ENCODE peak calls at places on chromosomes 4 and X, in four cellular contexts. U is A549, C is SK-N-SH, O is GM12878. Q is an unnamed sample.

GRCh38 chr4:165864228-165864627 is 8.8 kb upstream of the TLL1 start:
- DNase-seq in C (no peak), U (peak), O (no peak), Q (peak)

GRCh38 chr4:153159728-153160221 is 44.5 kb upstream of the TRIM2 start:
- DNase-seq in O (no peak), C (no peak), U (no peak), Q (no peak)

GRCh38 chrX:26918633-26919032 is 544.5 kb downstream of the PPP4R3C start:
- DNase-seq in U (peak), O (no peak), C (peak), Q (peak)

GRCh38 chrX:129577473-129577872 is 37.4 kb downstream of the OCRL start:
- DNase-seq in U (peak), O (no peak), C (peak), Q (no peak)

GRCh38 chr4:20987191-20987590 is 286.9 kb downstream of the PACRGL start:
- DNase-seq in U (no peak), C (no peak), O (no peak), Q (no peak)

GRCh38 chrX:36116222-36116621 is 196.7 kb downstream of the CFAP47 start:
- DNase-seq in C (no peak), U (no peak), O (no peak), Q (no peak)

GRCh38 chr4:89519771-89520170 is 212.2 kb upstream of the GPRIN3 start:
- DNase-seq in O (no peak), U (no peak), C (no peak), Q (no peak)

GRCh38 chrX:18702362-18703195 is 4.9 kb upstream of the PPEF1 start:
- DNase-seq in U (peak), C (no peak), O (no peak), Q (no peak)

GRCh38 chr4:74304136-74304628 is 4.1 kb upstream of the EPGN start:
- DNase-seq in U (no peak), C (no peak), O (no peak), Q (no peak)

GRCh38 chr4:176425035-176425434 is 105.3 kb downstream of the SPCS3 start:
- DNase-seq in C (no peak), O (no peak), U (no peak), Q (no peak)

GRCh38 chrX:69088171-69088938 is 76.9 kb downstream of the PJA1 start:
- DNase-seq in O (no peak), U (no peak), C (peak), Q (no peak)

GRCh38 chr4:111778543-111778942 is 366.7 kb upstream of the FAM241A start:
- DNase-seq in O (no peak), U (peak), C (no peak), Q (no peak)

GRCh38 chrX:41350976-41351569 is 17.1 kb downstream of the DDX3X start:
- DNase-seq in C (no peak), O (no peak), U (peak), Q (no peak)

GRCh38 chr4:113560579-113560978 is 201.0 kb downstream of the CAMK2D start:
- DNase-seq in U (no peak), C (no peak), O (no peak), Q (no peak)

GRCh38 chr4:8780086-8780485 is 91.6 kb downstream of the HMX1 start:
- DNase-seq in C (no peak), O (no peak), U (no peak), Q (no peak)

GRCh38 chr4:114879916-114880315 is 233.5 kb downstream of the NDST4 start:
- DNase-seq in U (no peak), O (no peak), C (no peak), Q (no peak)

GRCh38 chrX:109684136-109684535 is 48.9 kb downstream of the ACSL4 start:
- DNase-seq in O (no peak), C (no peak), U (no peak), Q (no peak)

GRCh38 chrX:39935414-39936064 is 162.2 kb downstream of the BCOR start:
- DNase-seq in U (peak), C (no peak), O (no peak), Q (peak)

GRCh38 chrX:150833454-150834056 is 64.9 kb downstream of the CD99L2 start:
- DNase-seq in C (no peak), O (no peak), U (no peak), Q (no peak)

GRCh38 chr4:149145803-149146202 is 669.8 kb downstream of the IQCM start:
- DNase-seq in O (no peak), U (no peak), C (no peak), Q (no peak)

GRCh38 chrX:333611-334311 is 15.2 kb upstream of the GTPBP6 start:
- DNase-seq in O (no peak), C (no peak), U (no peak), Q (no peak)

GRCh38 chrX:39513836-39514235 is 583.9 kb downstream of the BCOR start:
- DNase-seq in C (no peak), U (peak), O (no peak), Q (no peak)

GRCh38 chr4:16801356-16801755 is 97.1 kb downstream of the LDB2 start:
- DNase-seq in C (no peak), U (no peak), O (no peak), Q (no peak)

GRCh38 chr4:25500626-25501318 is 123.7 kb downstream of the ANAPC4 start:
- DNase-seq in U (no peak), C (peak), O (no peak), Q (no peak)

GRCh38 chr4:64729561-64729960 is 320.3 kb upstream of the TECRL start:
- DNase-seq in U (no peak), C (no peak), O (no peak), Q (no peak)

GRCh38 chrX:103063191-103063845 is 653 bp downstream of the BEX1 start:
- DNase-seq in C (peak), O (no peak), U (no peak), Q (peak)

GRCh38 chrX:70289168-70289792 is 447 bp downstream of the PDZD11 start:
- DNase-seq in O (no peak), C (no peak), U (no peak), Q (no peak)

GRCh38 chr4:24419147-24420034 is 165.0 kb downstream of the DHX15 start:
- DNase-seq in O (peak), U (peak), C (peak), Q (peak)

GRCh38 chr4:180909279-180909678 is 1333.9 kb upstream of the TENM3 start:
- DNase-seq in C (no peak), O (no peak), U (peak), Q (no peak)

GRCh38 chr4:184824081-184824775 is 1.5 kb downstream of the ACSL1 start:
- DNase-seq in U (no peak), O (no peak), C (no peak), Q (no peak)

GRCh38 chrX:132231587-132231986 is 12.3 kb upstream of the RAP2C start:
- DNase-seq in C (no peak), O (no peak), U (no peak), Q (no peak)

GRCh38 chr4:176841730-176842129 is 49.0 kb upstream of the VEGFC start:
- DNase-seq in O (no peak), C (no peak), U (no peak), Q (no peak)

GRCh38 chrX:128439159-128439558 is 387.0 kb upstream of the ACTRT1 start:
- DNase-seq in U (no peak), O (no peak), C (no peak), Q (peak)

GRCh38 chr4:6918345-6918744 is 8.7 kb downstream of the TBC1D14 start:
- DNase-seq in O (no peak), C (no peak), U (no peak), Q (no peak)

GRCh38 chrX:80721186-80721585 is 88.5 kb downstream of the BRWD3 start:
- DNase-seq in U (no peak), C (no peak), O (no peak), Q (no peak)

GRCh38 chr4:24988776-24989175 is 42.0 kb downstream of the LGI2 start:
- DNase-seq in O (no peak), U (peak), C (no peak), Q (peak)

GRCh38 chrX:15497865-15498264 is 2.7 kb upstream of the BMX start:
- DNase-seq in O (no peak), U (peak), C (peak), Q (peak)

GRCh38 chr4:74932832-74933561 is at the start of gene PARM1:
- DNase-seq in U (peak), C (peak), O (no peak), Q (peak)

GRCh38 chr4:157222764-157223145 is 2.2 kb downstream of the GRIA2 start:
- DNase-seq in U (no peak), O (no peak), C (peak), Q (no peak)

GRCh38 chr4:749771-750666 is 44.4 kb downstream of the PCGF3 start:
- DNase-seq in C (no peak), O (no peak), U (no peak), Q (no peak)

GRCh38 chr4:748461-748860 is 42.8 kb downstream of the PCGF3 start:
- DNase-seq in C (no peak), O (no peak), U (no peak), Q (no peak)

GRCh38 chr4:752196-752861 is 46.7 kb downstream of the PCGF3 start:
- DNase-seq in O (no peak), C (no peak), U (no peak), Q (no peak)

GRCh38 chr4:754221-755120 is 48.8 kb downstream of the PCGF3 start:
- DNase-seq in C (no peak), O (no peak), U (no peak), Q (no peak)

GRCh38 chr4:751676-752075 is 46.0 kb downstream of the PCGF3 start:
- DNase-seq in C (peak), U (no peak), O (no peak), Q (no peak)
- TF ChIP-seq PBX3 in C (no peak), U (no peak), O (no peak), Q (no peak)

GRCh38 chr4:52709155-52709554 is 42.1 kb downstream of the ERVMER34-1 start:
- DNase-seq in U (no peak), O (no peak), C (no peak), Q (no peak)
- TF ChIP-seq REST in U (no peak), O (no peak), C (no peak), Q (no peak)

GRCh38 chr4:104890598-104890997 is 256.1 kb upstream of the TET2 start:
- DNase-seq in U (no peak), C (no peak), O (no peak), Q (no peak)
- TF ChIP-seq PBX3 in U (no peak), C (no peak), O (no peak), Q (no peak)

DNA sequence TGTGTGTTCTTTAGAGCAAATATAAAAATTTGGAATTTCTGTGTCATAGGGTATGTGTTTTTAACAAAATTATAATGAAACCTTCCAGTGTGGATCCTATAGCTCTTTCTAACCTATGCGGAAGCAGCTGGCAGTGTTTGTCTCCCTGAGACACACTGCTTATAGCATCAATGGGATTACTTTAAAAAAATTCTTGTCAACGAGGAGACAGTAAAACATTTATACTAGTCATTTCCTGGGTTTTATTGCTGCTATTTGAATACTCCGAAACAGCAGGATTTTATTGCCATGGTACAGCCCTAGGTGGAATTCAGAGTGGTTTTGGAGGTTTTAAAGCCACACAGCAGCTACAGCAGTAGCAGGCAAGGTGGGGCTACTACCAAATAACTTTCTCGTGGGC is 145.1 kb upstream of the IL1RAPL2 start:
- DNase-seq in O (no peak), C (no peak), U (no peak), Q (no peak)
- TF ChIP-seq REST in O (no peak), C (no peak), U (no peak), Q (no peak)

GRCh38 chr4:139554726-139555072 is 1.3 kb downstream of the SETD7 start:
- DNase-seq in C (no peak), U (no peak), O (no peak), Q (no peak)
- TF ChIP-seq PBX3 in C (no peak), U (no peak), O (no peak), Q (no peak)

GRCh38 chrX:2466876-2467656 is 33.7 kb downstream of the DHRSX start:
- DNase-seq in U (peak), C (no peak), O (no peak), Q (peak)
- TF ChIP-seq REST in U (no peak), C (no peak), O (no peak), Q (no peak)

GRCh38 chr4:10667651-10668341 is 16.8 kb downstream of the CLNK start:
- DNase-seq in C (no peak), O (no peak), U (no peak), Q (no peak)
- TF ChIP-seq PBX3 in C (no peak), O (no peak), U (no peak), Q (no peak)

GRCh38 chrX:111680988-111681779 is at the start of gene ALG13:
- DNase-seq in C (peak), U (peak), O (peak), Q (peak)
- TF ChIP-seq REST in C (peak), U (peak), O (no peak), Q (no peak)

DNA sequence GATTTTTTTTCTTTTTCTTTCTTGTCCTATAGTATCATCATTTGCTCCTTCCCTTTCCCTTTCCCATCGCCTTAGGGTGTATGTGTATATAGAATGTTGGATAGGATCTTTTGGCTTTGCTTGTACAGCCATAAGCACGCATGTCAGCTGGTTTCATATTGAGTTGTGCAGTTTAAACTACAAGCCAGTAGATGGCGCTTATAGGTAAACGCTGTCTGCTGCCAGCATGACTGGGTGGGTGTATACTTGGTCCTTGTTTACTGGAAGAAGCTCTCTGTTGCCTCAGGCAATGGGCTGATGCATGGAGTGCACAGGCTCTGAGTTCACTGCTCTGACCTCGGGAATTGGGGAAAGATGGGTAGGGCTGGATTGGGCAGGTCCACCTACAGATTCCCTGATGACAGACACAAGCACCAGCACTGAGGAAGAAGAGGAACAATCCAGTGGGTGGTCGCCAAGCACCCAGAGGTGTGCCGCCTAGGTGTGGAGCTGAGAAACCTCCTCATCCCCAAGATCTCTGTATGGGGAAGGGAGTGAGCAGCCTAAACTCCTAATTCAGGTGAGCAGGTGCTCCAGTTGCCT is 831.5 kb downstream of the STIM2 start:
- DNase-seq in U (peak), C (peak), O (no peak), Q (peak)
- TF ChIP-seq PBX3 in U (no peak), C (no peak), O (no peak), Q (no peak)

GRCh38 chr4:150173854-150174398 is 95.7 kb downstream of the DCLK2 start:
- DNase-seq in U (no peak), C (no peak), O (no peak), Q (no peak)
- TF ChIP-seq REST in U (no peak), C (no peak), O (no peak), Q (no peak)

Q was measured in HepG2.